ENCODE peak calls at places on chromosomes 13 and 19, in five cellular contexts. C is activated naive CD8-positive, alpha-beta T cell treated with anti-CD3 and anti-CD28 coated beads, Interleukin-2, amount 50 U/mL, for 24 hours; B is AG20443; L is anterior cingulate cortex; M is NCI-H1930. R is an unnamed sample.

GRCh38 chr13:98878421-98879126 is 99.3 kb downstream of the DOCK9 start:
- DNase-seq in C (no peak), B (no peak), L (peak), M (no peak), R (no peak)

GRCh38 chr19:32397736-32398135 is 7.8 kb upstream of the DPY19L3 start:
- DNase-seq in C (no peak), B (peak), L (no peak), M (no peak), R (no peak)

GRCh38 chr19:51702754-51703654 is 9.9 kb downstream of the SPACA6 start:
- DNase-seq in C (no peak), B (no peak), L (no peak), M (no peak), R (no peak)

GRCh38 chr19:1295169-1296012 is 9.7 kb downstream of the EFNA2 start:
- DNase-seq in C (peak), B (peak), L (no peak), M (no peak), R (no peak)

GRCh38 chr13:51520524-51520923 is 63.7 kb upstream of the WDFY2 start:
- DNase-seq in C (no peak), B (peak), L (peak), M (no peak), R (no peak)

GRCh38 chr19:14410054-14410774 is 8.9 kb downstream of the DDX39A start:
- DNase-seq in C (peak), B (no peak), L (no peak), M (no peak), R (no peak)

GRCh38 chr19:13475044-13475443 is 31.2 kb downstream of the CACNA1A start:
- DNase-seq in C (no peak), B (no peak), L (no peak), M (no peak), R (no peak)

GRCh38 chr13:99275093-99275469 is 16.9 kb upstream of the GPR18 start:
- DNase-seq in C (no peak), B (peak), L (no peak), M (no peak), R (no peak)

GRCh38 chr19:3818479-3818878 is 32.3 kb upstream of the MATK start:
- DNase-seq in C (peak), B (peak), L (no peak), M (no peak), R (no peak)

GRCh38 chr19:15014579-15014978 is 34.7 kb upstream of the CASP14 start:
- DNase-seq in C (no peak), B (no peak), L (no peak), M (no peak), R (no peak)

GRCh38 chr19:15498910-15499309 is 9.4 kb upstream of the CYP4F22 start:
- DNase-seq in C (no peak), B (no peak), L (no peak), M (no peak), R (no peak)

GRCh38 chr13:50829896-50830295 is 13.6 kb downstream of the DLEU7 start:
- DNase-seq in C (no peak), B (peak), L (no peak), M (no peak), R (no peak)

GRCh38 chr19:6826281-6826920 is 53.9 kb downstream of the VAV1 start:
- DNase-seq in C (no peak), B (no peak), L (no peak), M (no peak), R (no peak)

GRCh38 chr19:54473983-54474382 is 887 bp upstream of the CDC42EP5 start:
- DNase-seq in C (no peak), B (no peak), L (no peak), M (no peak), R (no peak)

GRCh38 chr13:100540621-100541020 is 48.0 kb downstream of the GGACT start:
- DNase-seq in C (no peak), B (no peak), L (no peak), M (no peak), R (no peak)

GRCh38 chr19:52190679-52191293 is 934 bp downstream of the PPP2R1A start:
- DNase-seq in C (peak), B (no peak), L (no peak), M (no peak), R (no peak)

GRCh38 chr13:79481685-79482052 is 714 bp downstream of the NDFIP2 start:
- DNase-seq in C (peak), B (no peak), L (no peak), M (no peak), R (no peak)

GRCh38 chr13:97445504-97446187 is 11.7 kb downstream of the RAP2A start:
- DNase-seq in C (no peak), B (no peak), L (no peak), M (no peak), R (no peak)

GRCh38 chr13:39682788-39683187 is 27.3 kb downstream of the COG6 start:
- DNase-seq in C (no peak), B (no peak), L (no peak), M (no peak), R (no peak)

GRCh38 chr19:51698296-51698695 is 5.2 kb downstream of the SPACA6 start:
- DNase-seq in C (no peak), B (no peak), L (no peak), M (no peak), R (no peak)

GRCh38 chr19:19711306-19711933 is 21.5 kb downstream of the ZNF14 start:
- DNase-seq in C (no peak), B (no peak), L (no peak), M (no peak), R (no peak)

GRCh38 chr19:45498411-45499195 is at the start of gene PPM1N:
- DNase-seq in C (peak), B (peak), L (no peak), M (peak), R (no peak)

GRCh38 chr13:103517768-103518102 is 451.5 kb upstream of the SLC10A2 start:
- DNase-seq in C (no peak), B (no peak), L (no peak), M (no peak), R (no peak)

GRCh38 chr13:44921931-44922758 is 67.1 kb downstream of the NUFIP1 start:
- DNase-seq in C (no peak), B (peak), L (no peak), M (no peak), R (no peak)

GRCh38 chr13:55783841-55784240 is 1356.9 kb upstream of the PRR20A start:
- DNase-seq in C (no peak), B (no peak), L (no peak), M (no peak), R (no peak)

GRCh38 chr13:48769107-48769704 is 115.5 kb downstream of the CYSLTR2 start:
- DNase-seq in C (peak), B (peak), L (no peak), M (peak), R (peak)

GRCh38 chr19:49342291-49342721 is 7.1 kb downstream of the CD37 start:
- DNase-seq in C (no peak), B (no peak), L (no peak), M (no peak), R (no peak)